ENCODE peak calls at places on chromosomes 1 and 21, in seven cellular contexts. W, B, Z, O, T, Y and J are unnamed samples.

GRCh38 chr21:43278766-43279577 is 110.2 kb downstream of the CRYAA start:
- DNase-seq in O (no peak), W (no peak), Y (no peak), Z (no peak), B (no peak), T (no peak), J (no peak)

GRCh38 chr1:225711236-225711937 is 58.5 kb upstream of the ENAH start:
- DNase-seq in T (no peak), B (no peak), Z (peak), W (no peak), O (no peak), Y (no peak), J (no peak)

GRCh38 chr1:186620951-186621350 is 59.3 kb downstream of the PTGS2 start:
- DNase-seq in T (peak), O (no peak), B (no peak), Y (peak), W (no peak), Z (no peak), J (no peak)

GRCh38 chr1:77126309-77126708 is 92.9 kb downstream of the PIGK start:
- DNase-seq in T (peak), B (peak), O (no peak), W (no peak), Y (peak), Z (peak), J (peak)

GRCh38 chr1:8145525-8145924 is 119.4 kb upstream of the ERRFI1 start:
- DNase-seq in Z (no peak), B (no peak), T (no peak), O (no peak), W (no peak), Y (no peak), J (no peak)

GRCh38 chr1:169548312-169548711 is 38.0 kb downstream of the F5 start:
- DNase-seq in O (no peak), W (no peak), B (no peak), Z (no peak), Y (no peak), T (no peak), J (no peak)

GRCh38 chr1:162391790-162392563 is 10.4 kb downstream of the C1orf226 start:
- DNase-seq in B (no peak), Z (peak), Y (peak), O (peak), W (no peak), T (peak), J (peak)

GRCh38 chr1:59298178-59298583 is 1.3 kb downstream of the FGGY start:
- DNase-seq in Y (no peak), W (peak), Z (no peak), T (no peak), B (no peak), O (no peak), J (no peak)

GRCh38 chr21:44487831-44488230 is 32.5 kb downstream of the LRRC3 start:
- DNase-seq in Z (peak), B (peak), W (no peak), T (peak), O (no peak), Y (no peak), J (no peak)

GRCh38 chr21:41677671-41678015 is 89.2 kb downstream of the RIPK4 start:
- DNase-seq in B (no peak), Y (no peak), W (no peak), O (peak), Z (no peak), T (peak), J (no peak)

GRCh38 chr1:30525980-30526651 is 197.3 kb downstream of the MATN1 start:
- DNase-seq in W (peak), T (peak), Y (no peak), Z (peak), B (no peak), O (peak), J (no peak)

GRCh38 chr1:181356505-181357340 is 126.6 kb upstream of the CACNA1E start:
- DNase-seq in B (no peak), W (no peak), Z (no peak), T (no peak), Y (no peak), O (no peak), J (no peak)

GRCh38 chr1:218299416-218299815 is 14.3 kb downstream of the RRP15 start:
- DNase-seq in O (no peak), B (no peak), T (peak), Y (peak), W (no peak), Z (peak), J (no peak)

GRCh38 chr1:22527555-22528296 is 35.6 kb upstream of the EPHA8 start:
- DNase-seq in Z (no peak), B (no peak), T (no peak), Y (no peak), W (no peak), O (peak), J (no peak)

GRCh38 chr1:4090556-4090955 is 190.5 kb upstream of the C1orf174 start:
- DNase-seq in B (no peak), O (peak), T (no peak), Y (no peak), W (no peak), Z (no peak), J (no peak)

GRCh38 chr21:44054710-44055109 is 42.6 kb downstream of the TRAPPC10 start:
- DNase-seq in O (peak), Y (no peak), B (no peak), Z (no peak), T (no peak), W (no peak), J (no peak)

GRCh38 chr1:109756848-109757521 is 6.7 kb downstream of the EPS8L3 start:
- DNase-seq in Z (no peak), W (no peak), O (no peak), T (no peak), Y (no peak), B (no peak), J (no peak)

GRCh38 chr1:58390051-58390450 is 156.5 kb downstream of the OMA1 start:
- DNase-seq in Y (no peak), Z (no peak), O (no peak), B (no peak), T (no peak), W (no peak), J (no peak)

GRCh38 chr1:77834771-77835334 is 53.6 kb upstream of the NEXN start:
- DNase-seq in Y (no peak), T (peak), O (no peak), Z (no peak), B (no peak), W (no peak), J (no peak)

GRCh38 chr1:57770236-57770635 is 346.4 kb upstream of the DAB1 start:
- DNase-seq in W (no peak), Y (no peak), Z (no peak), O (no peak), B (no peak), T (no peak), J (no peak)

GRCh38 chr1:24293392-24294227 is 25.5 kb upstream of the GRHL3 start:
- DNase-seq in Z (no peak), O (no peak), W (no peak), Y (no peak), B (no peak), T (peak), J (no peak)

GRCh38 chr1:24107462-24108225 is 4.3 kb downstream of the MYOM3 start:
- DNase-seq in W (peak), Z (no peak), B (no peak), O (no peak), Y (no peak), T (peak), J (no peak)

GRCh38 chr1:216841165-216841564 is 117.9 kb upstream of the ESRRG start:
- DNase-seq in T (no peak), Y (no peak), B (no peak), O (no peak), Z (no peak), W (no peak), J (no peak)

GRCh38 chr1:223846668-223847007 is 891 bp upstream of the TP53BP2 start:
- DNase-seq in Y (peak), B (peak), Z (peak), O (no peak), W (no peak), T (peak), J (no peak)

GRCh38 chr1:52955129-52955970 is 28.3 kb downstream of the SCP2 start:
- DNase-seq in Z (peak), B (no peak), T (peak), W (no peak), Y (no peak), O (no peak), J (no peak)

GRCh38 chr21:43343992-43344886 is 82.7 kb downstream of the SIK1 start:
- DNase-seq in Y (no peak), T (peak), O (no peak), W (no peak), B (no peak), Z (no peak), J (no peak)

GRCh38 chr21:14762734-14763694 is 216.9 kb upstream of the SAMSN1 start:
- DNase-seq in T (no peak), Z (no peak), Y (peak), W (no peak), O (no peak), B (no peak), J (peak)

GRCh38 chr1:109198043-109198695 is 15.5 kb upstream of the SARS1 start:
- DNase-seq in Y (no peak), O (peak), B (no peak), W (peak), Z (no peak), T (peak), J (no peak)

GRCh38 chr1:57620589-57620988 is 196.7 kb upstream of the DAB1 start:
- DNase-seq in W (no peak), O (no peak), Y (no peak), B (no peak), Z (no peak), T (no peak), J (no peak)

GRCh38 chr1:150551784-150552691 is 2.8 kb downstream of the ADAMTSL4 start:
- DNase-seq in T (peak), B (no peak), Y (no peak), O (peak), W (peak), Z (peak), J (no peak)

GRCh38 chr21:35641271-35642016 is 418.9 kb downstream of the SETD4 start:
- DNase-seq in T (no peak), W (no peak), Y (no peak), O (no peak), Z (no peak), B (no peak), J (no peak)

GRCh38 chr1:20735581-20736111 is 3.1 kb upstream of the SH2D5 start:
- DNase-seq in W (no peak), O (no peak), Y (no peak), Z (no peak), B (no peak), T (no peak), J (no peak)

GRCh38 chr1:102098081-102098480 is 101.4 kb upstream of the OLFM3 start:
- DNase-seq in W (no peak), B (no peak), O (no peak), Z (no peak), Y (no peak), T (no peak), J (no peak)

GRCh38 chr1:64505232-64505943 is 35.5 kb downstream of the CACHD1 start:
- DNase-seq in Z (no peak), Y (peak), B (peak), W (peak), O (no peak), T (no peak), J (peak)

GRCh38 chr1:1406821-1407100 is 332 bp downstream of the MRPL20 start:
- DNase-seq in T (no peak), O (no peak), W (no peak), Z (no peak), Y (no peak), B (no peak), J (no peak)
- TF ChIP-seq CTCF in T (no peak), O (no peak), W (no peak), Z (no peak), Y (no peak), B (no peak), J (no peak)

DNA sequence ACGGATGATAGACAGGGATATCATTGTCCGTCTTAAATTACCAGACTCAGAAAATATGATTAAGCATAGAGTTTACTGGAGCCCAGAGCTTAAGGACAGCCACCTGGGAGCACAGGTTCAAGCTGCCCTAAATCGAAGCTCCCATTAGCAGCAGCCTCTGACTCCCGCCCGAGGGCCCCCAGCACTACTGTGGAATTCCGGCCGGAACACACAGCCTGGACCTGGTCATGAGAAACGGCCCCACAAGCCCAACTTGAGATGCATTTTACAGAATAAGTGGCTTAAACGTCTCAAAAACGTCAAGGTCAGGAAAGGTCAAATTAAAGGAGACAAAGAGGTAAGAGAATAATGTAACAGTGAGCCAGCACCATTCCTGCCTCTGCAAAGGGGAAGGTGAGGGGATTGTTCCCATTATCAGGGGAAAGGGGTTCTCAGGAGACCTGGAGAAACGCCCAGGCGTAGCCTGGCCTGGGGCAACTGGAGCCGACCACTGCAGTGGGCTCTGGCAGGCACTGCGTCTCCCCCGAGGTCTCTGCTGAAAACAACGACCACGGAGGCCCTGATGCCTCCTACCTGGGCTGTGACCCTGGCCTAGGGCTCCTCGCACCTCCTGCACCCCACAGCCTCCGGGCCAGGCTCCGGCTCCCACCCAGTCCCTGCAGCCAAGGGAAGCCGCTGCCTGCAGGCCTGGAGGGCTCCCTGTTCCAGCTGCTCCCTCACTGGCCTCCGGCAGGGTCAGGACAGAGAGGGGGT is 11.5 kb upstream of the COL6A1 start:
- DNase-seq in O (no peak), W (no peak), Y (no peak), Z (no peak), T (no peak), B (no peak), J (no peak)
- TF ChIP-seq CTCF in O (no peak), W (no peak), Y (no peak), Z (no peak), T (no peak), B (no peak), J (no peak)

DNA sequence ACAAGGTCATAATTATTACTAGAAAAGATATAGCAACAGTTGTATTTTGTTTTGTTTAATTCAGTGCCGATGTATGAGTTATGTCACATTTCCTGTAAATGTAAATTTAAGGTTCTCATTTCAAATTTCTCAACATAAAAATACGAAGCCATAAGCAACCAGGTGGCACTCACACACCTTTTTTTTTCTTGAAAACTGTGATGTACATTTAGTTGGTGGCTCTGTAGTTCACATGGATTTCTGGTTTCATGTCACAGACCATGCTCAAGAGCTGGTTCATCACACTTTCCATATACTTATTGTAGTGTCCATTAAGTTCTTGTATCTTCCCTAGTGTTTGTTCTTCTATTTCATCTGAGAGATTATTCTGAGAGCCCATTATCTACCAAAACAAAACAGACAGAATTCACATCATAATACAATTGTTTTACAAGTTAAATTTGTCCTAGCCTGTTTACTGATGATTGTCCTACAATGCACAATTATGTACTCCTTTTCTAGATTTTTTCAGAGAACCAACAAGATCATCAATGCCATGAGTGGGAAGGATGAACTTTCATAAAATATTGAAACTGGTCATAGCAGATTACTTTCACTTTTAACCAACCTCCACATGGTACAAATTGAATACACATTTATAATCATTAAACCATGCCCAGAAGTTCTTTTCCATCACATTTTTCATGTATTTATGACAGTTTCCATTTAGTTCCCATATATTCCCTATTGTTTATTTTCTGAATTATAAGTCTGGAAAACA is 17.1 kb downstream of the ATP6V1G3 start:
- DNase-seq in T (no peak), O (no peak), Z (no peak), W (no peak), B (no peak), Y (no peak), J (no peak)
- TF ChIP-seq CTCF in T (no peak), O (no peak), Z (no peak), W (no peak), B (no peak), Y (no peak), J (no peak)

DNA sequence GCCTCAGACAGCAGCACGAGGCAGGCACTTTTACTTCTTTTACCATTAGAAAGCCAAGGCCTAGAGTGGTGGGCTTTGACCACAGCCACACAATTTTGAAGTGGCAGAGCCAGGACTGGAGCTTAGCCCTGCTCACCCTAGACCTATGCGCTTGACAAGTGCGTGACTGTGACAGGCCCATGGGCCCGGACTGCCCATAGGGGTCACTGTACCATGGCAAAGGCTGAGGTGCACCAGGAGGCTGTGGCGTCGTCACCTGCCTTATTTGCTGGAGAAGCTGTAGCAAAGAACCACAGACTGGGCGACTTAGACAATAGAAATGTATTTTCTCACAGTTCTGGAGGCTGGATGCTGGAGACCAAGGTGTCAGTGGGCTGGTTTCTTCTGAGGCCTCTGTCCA is 2.6 kb upstream of the TMEM82 start:
- DNase-seq in O (no peak), W (no peak), T (no peak), B (no peak), Y (no peak), Z (no peak), J (no peak)
- TF ChIP-seq CTCF in O (no peak), W (no peak), T (peak), B (peak), Y (no peak), Z (peak), J (no peak)

GRCh38 chr1:154749078-154749760 is 120.9 kb downstream of the KCNN3 start:
- DNase-seq in Z (no peak), T (peak), W (no peak), O (no peak), B (no peak), Y (peak), J (no peak)

GRCh38 chr1:154750681-154751665 is 119.1 kb downstream of the KCNN3 start:
- DNase-seq in Z (no peak), W (no peak), O (no peak), Y (no peak), T (no peak), B (no peak), J (no peak)

GRCh38 chr1:154753426-154753825 is 116.7 kb downstream of the KCNN3 start:
- DNase-seq in Y (no peak), T (no peak), Z (no peak), W (no peak), O (no peak), B (no peak), J (no peak)

GRCh38 chr1:154751690-154752089 is 118.4 kb downstream of the KCNN3 start:
- DNase-seq in B (no peak), O (no peak), T (no peak), Z (no peak), W (no peak), Y (no peak), J (no peak)

GRCh38 chr1:154752273-154753030 is 117.6 kb downstream of the KCNN3 start:
- DNase-seq in B (no peak), Y (no peak), W (no peak), Z (no peak), T (peak), O (no peak), J (no peak)
- TF ChIP-seq CTCF in B (peak), Y (peak), W (no peak), Z (no peak), T (peak), O (no peak), J (no peak)

GRCh38 chr1:184483101-184483813 is 96.4 kb downstream of the C1orf21 start:
- DNase-seq in O (no peak), W (peak), B (no peak), Z (no peak), T (peak), Y (peak), J (no peak)
- TF ChIP-seq CTCF in O (no peak), W (peak), B (no peak), Z (no peak), T (no peak), Y (no peak), J (no peak)

GRCh38 chr1:164914208-164914607 is 355.2 kb downstream of the PBX1 start:
- DNase-seq in T (peak), Z (no peak), Y (no peak), O (no peak), W (no peak), B (no peak), J (no peak)
- TF ChIP-seq CTCF in T (peak), Z (no peak), Y (no peak), O (no peak), W (peak), B (no peak), J (no peak)

GRCh38 chr1:68199603-68200002 is 32.7 kb downstream of the WLS start:
- DNase-seq in B (no peak), T (no peak), Y (no peak), W (no peak), O (no peak), Z (no peak), J (no peak)
- TF ChIP-seq CTCF in B (no peak), T (no peak), Y (no peak), W (no peak), O (no peak), Z (no peak), J (no peak)

GRCh38 chr1:156748670-156749428 is 2.6 kb downstream of the HDGF start:
- DNase-seq in B (no peak), Z (peak), Y (no peak), O (peak), W (peak), T (peak), J (no peak)

GRCh38 chr1:156744786-156745419 is 4.0 kb upstream of the MRPL24 start:
- DNase-seq in T (no peak), O (no peak), W (no peak), B (no peak), Y (no peak), Z (no peak), J (no peak)

GRCh38 chr1:156747737-156748669 is 3.5 kb downstream of the HDGF start:
- DNase-seq in B (no peak), T (no peak), Y (no peak), Z (no peak), O (no peak), W (no peak), J (no peak)

GRCh38 chr1:156746381-156746715 is 5.1 kb downstream of the HDGF start:
- DNase-seq in B (no peak), Z (no peak), Y (no peak), O (no peak), T (no peak), W (no peak), J (no peak)

GRCh38 chr1:156746716-156747631 is 4.5 kb downstream of the HDGF start:
- DNase-seq in B (peak), W (peak), Z (peak), T (peak), Y (no peak), O (peak), J (peak)
- TF ChIP-seq CTCF in B (peak), W (no peak), Z (peak), T (peak), Y (peak), O (no peak), J (no peak)

GRCh38 chr1:45429543-45430159 is 61.3 kb downstream of the TESK2 start:
- DNase-seq in Z (no peak), T (no peak), W (no peak), Y (no peak), B (no peak), O (no peak), J (no peak)

DNA sequence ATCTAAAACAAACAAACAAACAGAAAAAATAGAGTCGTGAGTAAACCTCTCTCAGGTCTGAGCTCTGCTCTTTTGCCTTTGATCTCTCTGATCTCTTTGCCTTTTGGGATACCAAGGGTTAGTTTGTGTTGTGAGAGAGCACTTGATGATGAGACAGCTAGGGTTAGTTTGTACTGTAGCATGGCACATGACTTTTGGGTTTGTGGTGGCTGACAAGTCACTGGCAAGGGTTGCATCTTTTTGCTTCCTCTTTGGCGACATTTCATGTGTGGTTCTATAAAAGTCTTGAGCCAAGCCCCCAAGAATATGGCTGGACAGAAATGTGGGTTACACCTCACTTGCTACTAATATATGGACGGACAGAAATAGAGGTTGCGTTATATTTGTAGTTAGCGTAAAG is 60.5 kb downstream of the TESK2 start:
- DNase-seq in Y (no peak), T (no peak), Z (no peak), W (no peak), B (no peak), O (no peak), J (no peak)
- TF ChIP-seq CTCF in Y (no peak), T (no peak), Z (no peak), W (no peak), B (no peak), O (no peak), J (no peak)